ENCODE peak calls at places on chromosomes 1 and 21, in seven cellular contexts. One of them, this sample, is unnamed.

GRCh38 chr21:44723177-44724131 is 12.1 kb upstream of the TSPEAR start:
- DNase-seq in GM23338: peak; percentile 63
- DNase-seq in PC-3: no peak
- DNase-seq in PC-9: no peak
- DNase-seq in HCT116: no peak
- DNase-seq in SK-N-SH: no peak
- DNase-seq in hepatocyte: no peak
- DNase-seq in this sample: no peak

GRCh38 chr1:15128520-15129313 is 24.8 kb upstream of the TMEM51 start:
- DNase-seq in GM23338: peak; percentile 87
- DNase-seq in PC-3: peak; percentile 87
- DNase-seq in PC-9: no peak
- DNase-seq in HCT116: peak; percentile 60
- DNase-seq in SK-N-SH: peak; percentile 88
- DNase-seq in hepatocyte: peak; percentile 85
- DNase-seq in this sample: peak; percentile 60

GRCh38 chr21:34130598-34130985 is 57.2 kb downstream of the MRPS6 start:
- DNase-seq in GM23338: no peak
- DNase-seq in PC-3: no peak
- DNase-seq in PC-9: no peak
- DNase-seq in HCT116: no peak
- DNase-seq in SK-N-SH: no peak
- DNase-seq in hepatocyte: no peak
- DNase-seq in this sample: no peak

GRCh38 chr21:46081862-46082637 is 15.9 kb upstream of the COL6A2 start:
- DNase-seq in GM23338: no peak
- DNase-seq in PC-3: no peak
- DNase-seq in PC-9: no peak
- DNase-seq in HCT116: no peak
- DNase-seq in SK-N-SH: no peak
- DNase-seq in hepatocyte: no peak
- DNase-seq in this sample: no peak

GRCh38 chr21:34933609-34934345 is 115.3 kb downstream of the RUNX1 start:
- DNase-seq in GM23338: no peak
- DNase-seq in PC-3: no peak
- DNase-seq in PC-9: no peak
- DNase-seq in HCT116: no peak
- DNase-seq in SK-N-SH: no peak
- DNase-seq in hepatocyte: no peak
- DNase-seq in this sample: no peak

GRCh38 chr21:36320421-36321324 is 676 bp downstream of the MORC3 start:
- DNase-seq in GM23338: peak; percentile 74
- DNase-seq in PC-3: peak; percentile 70
- DNase-seq in PC-9: peak; percentile 56
- DNase-seq in HCT116: peak; percentile 28
- DNase-seq in SK-N-SH: peak; percentile 81
- DNase-seq in hepatocyte: peak; percentile 80
- DNase-seq in this sample: peak; percentile 57

GRCh38 chr1:156510709-156511108 is 10.1 kb upstream of the MEF2D start:
- DNase-seq in GM23338: no peak
- DNase-seq in PC-3: no peak
- DNase-seq in PC-9: no peak
- DNase-seq in HCT116: no peak
- DNase-seq in SK-N-SH: no peak
- DNase-seq in hepatocyte: no peak
- DNase-seq in this sample: no peak

GRCh38 chr21:37461494-37461893 is 94.9 kb downstream of the DYRK1A start:
- DNase-seq in GM23338: no peak
- DNase-seq in PC-3: no peak
- DNase-seq in PC-9: no peak
- DNase-seq in HCT116: no peak
- DNase-seq in SK-N-SH: no peak
- DNase-seq in hepatocyte: no peak
- DNase-seq in this sample: no peak

GRCh38 chr1:3174487-3175247 is 105.7 kb downstream of the PRDM16 start:
- DNase-seq in GM23338: no peak
- DNase-seq in PC-3: peak; percentile 12
- DNase-seq in PC-9: no peak
- DNase-seq in HCT116: no peak
- DNase-seq in SK-N-SH: no peak
- DNase-seq in hepatocyte: no peak
- DNase-seq in this sample: no peak

GRCh38 chr1:206551985-206552325 is 44.6 kb downstream of the RASSF5 start:
- DNase-seq in GM23338: no peak
- DNase-seq in PC-3: no peak
- DNase-seq in PC-9: no peak
- DNase-seq in HCT116: no peak
- DNase-seq in SK-N-SH: no peak
- DNase-seq in hepatocyte: no peak
- DNase-seq in this sample: no peak

GRCh38 chr1:205449750-205450443 is 5.9 kb downstream of the BLACAT1 start:
- DNase-seq in GM23338: peak; percentile 82
- DNase-seq in PC-3: peak; percentile 97
- DNase-seq in PC-9: peak; percentile 93
- DNase-seq in HCT116: peak; percentile 95
- DNase-seq in SK-N-SH: peak; percentile 52
- DNase-seq in hepatocyte: peak; percentile 89
- DNase-seq in this sample: no peak

GRCh38 chr1:168801032-168801745 is 72.2 kb upstream of the DPT start:
- DNase-seq in GM23338: no peak
- DNase-seq in PC-3: peak; percentile 66
- DNase-seq in PC-9: peak; percentile 56
- DNase-seq in HCT116: no peak
- DNase-seq in SK-N-SH: no peak
- DNase-seq in hepatocyte: peak; percentile 37
- DNase-seq in this sample: no peak

GRCh38 chr1:169680377-169681019 is 30.9 kb downstream of the SELL start:
- DNase-seq in GM23338: no peak
- DNase-seq in PC-3: no peak
- DNase-seq in PC-9: no peak
- DNase-seq in HCT116: no peak
- DNase-seq in SK-N-SH: no peak
- DNase-seq in hepatocyte: no peak
- DNase-seq in this sample: peak; percentile 67

GRCh38 chr1:113670650-113671049 is 88.6 kb downstream of the PHTF1 start:
- DNase-seq in GM23338: no peak
- DNase-seq in PC-3: no peak
- DNase-seq in PC-9: no peak
- DNase-seq in HCT116: no peak
- DNase-seq in SK-N-SH: no peak
- DNase-seq in hepatocyte: no peak
- DNase-seq in this sample: no peak

GRCh38 chr1:111769517-111770146 is 13.9 kb downstream of the DDX20 start:
- DNase-seq in GM23338: peak; percentile 66
- DNase-seq in PC-3: peak; percentile 74
- DNase-seq in PC-9: peak; percentile 72
- DNase-seq in HCT116: peak; percentile 48
- DNase-seq in SK-N-SH: peak; percentile 66
- DNase-seq in hepatocyte: peak; percentile 74
- DNase-seq in this sample: peak; percentile 80

GRCh38 chr1:10074059-10074854 is 41.5 kb downstream of the UBE4B start:
- DNase-seq in GM23338: no peak
- DNase-seq in PC-3: peak; percentile 87
- DNase-seq in PC-9: peak; percentile 58
- DNase-seq in HCT116: no peak
- DNase-seq in SK-N-SH: no peak
- DNase-seq in hepatocyte: peak; percentile 52
- DNase-seq in this sample: no peak

GRCh38 chr1:170461362-170461761 is 70.6 kb upstream of the GORAB start:
- DNase-seq in GM23338: no peak
- DNase-seq in PC-3: peak; percentile 24
- DNase-seq in PC-9: no peak
- DNase-seq in HCT116: no peak
- DNase-seq in SK-N-SH: no peak
- DNase-seq in hepatocyte: no peak
- DNase-seq in this sample: no peak

GRCh38 chr1:23559985-23560755 is 869 bp upstream of the ID3 start:
- DNase-seq in GM23338: peak; percentile 41
- DNase-seq in PC-3: no peak
- DNase-seq in PC-9: no peak
- DNase-seq in HCT116: no peak
- DNase-seq in SK-N-SH: peak; percentile 41
- DNase-seq in hepatocyte: no peak
- DNase-seq in this sample: no peak

GRCh38 chr1:246831543-246831942 is 100.2 kb downstream of the AHCTF1 start:
- DNase-seq in GM23338: no peak
- DNase-seq in PC-3: no peak
- DNase-seq in PC-9: no peak
- DNase-seq in HCT116: no peak
- DNase-seq in SK-N-SH: no peak
- DNase-seq in hepatocyte: no peak
- DNase-seq in this sample: no peak

GRCh38 chr1:26471498-26472329 is 526 bp upstream of the HMGN2 start:
- DNase-seq in GM23338: peak; percentile 83
- DNase-seq in PC-3: peak; percentile 59
- DNase-seq in PC-9: peak; percentile 64
- DNase-seq in HCT116: peak; percentile 31
- DNase-seq in SK-N-SH: peak; percentile 51
- DNase-seq in hepatocyte: peak; percentile 88
- DNase-seq in this sample: no peak

GRCh38 chr1:200129480-200129879 is 102.0 kb downstream of the NR5A2 start:
- DNase-seq in GM23338: peak; percentile 51
- DNase-seq in PC-3: no peak
- DNase-seq in PC-9: no peak
- DNase-seq in HCT116: no peak
- DNase-seq in SK-N-SH: no peak
- DNase-seq in hepatocyte: no peak
- DNase-seq in this sample: no peak

GRCh38 chr1:62107923-62108322 is 86.7 kb upstream of the L1TD1 start:
- DNase-seq in GM23338: no peak
- DNase-seq in PC-3: peak; percentile 61
- DNase-seq in PC-9: peak; percentile 45
- DNase-seq in HCT116: no peak
- DNase-seq in SK-N-SH: no peak
- DNase-seq in hepatocyte: no peak
- DNase-seq in this sample: no peak

GRCh38 chr1:36851087-36851486 is 183.2 kb downstream of the GRIK3 start:
- DNase-seq in GM23338: no peak
- DNase-seq in PC-3: no peak
- DNase-seq in PC-9: no peak
- DNase-seq in HCT116: no peak
- DNase-seq in SK-N-SH: no peak
- DNase-seq in hepatocyte: no peak
- DNase-seq in this sample: no peak

GRCh38 chr1:153533689-153534201 is 2.0 kb downstream of the S100A6 start:
- DNase-seq in GM23338: no peak
- DNase-seq in PC-3: peak; percentile 97
- DNase-seq in PC-9: peak; percentile 88
- DNase-seq in HCT116: peak; percentile 76
- DNase-seq in SK-N-SH: no peak
- DNase-seq in hepatocyte: peak; percentile 72
- DNase-seq in this sample: no peak

GRCh38 chr1:165501975-165502358 is 41.8 kb upstream of the LRRC52 start:
- DNase-seq in GM23338: no peak
- DNase-seq in PC-3: peak; percentile 29
- DNase-seq in PC-9: no peak
- DNase-seq in HCT116: no peak
- DNase-seq in SK-N-SH: no peak
- DNase-seq in hepatocyte: no peak
- DNase-seq in this sample: no peak

GRCh38 chr1:9292361-9293240 is at the start of gene SPSB1:
- DNase-seq in GM23338: peak; percentile 81
- DNase-seq in PC-3: peak; percentile 78
- DNase-seq in PC-9: peak; percentile 37
- DNase-seq in HCT116: no peak
- DNase-seq in SK-N-SH: peak; percentile 88
- DNase-seq in hepatocyte: peak; percentile 92
- DNase-seq in this sample: peak; percentile 91

DNA sequence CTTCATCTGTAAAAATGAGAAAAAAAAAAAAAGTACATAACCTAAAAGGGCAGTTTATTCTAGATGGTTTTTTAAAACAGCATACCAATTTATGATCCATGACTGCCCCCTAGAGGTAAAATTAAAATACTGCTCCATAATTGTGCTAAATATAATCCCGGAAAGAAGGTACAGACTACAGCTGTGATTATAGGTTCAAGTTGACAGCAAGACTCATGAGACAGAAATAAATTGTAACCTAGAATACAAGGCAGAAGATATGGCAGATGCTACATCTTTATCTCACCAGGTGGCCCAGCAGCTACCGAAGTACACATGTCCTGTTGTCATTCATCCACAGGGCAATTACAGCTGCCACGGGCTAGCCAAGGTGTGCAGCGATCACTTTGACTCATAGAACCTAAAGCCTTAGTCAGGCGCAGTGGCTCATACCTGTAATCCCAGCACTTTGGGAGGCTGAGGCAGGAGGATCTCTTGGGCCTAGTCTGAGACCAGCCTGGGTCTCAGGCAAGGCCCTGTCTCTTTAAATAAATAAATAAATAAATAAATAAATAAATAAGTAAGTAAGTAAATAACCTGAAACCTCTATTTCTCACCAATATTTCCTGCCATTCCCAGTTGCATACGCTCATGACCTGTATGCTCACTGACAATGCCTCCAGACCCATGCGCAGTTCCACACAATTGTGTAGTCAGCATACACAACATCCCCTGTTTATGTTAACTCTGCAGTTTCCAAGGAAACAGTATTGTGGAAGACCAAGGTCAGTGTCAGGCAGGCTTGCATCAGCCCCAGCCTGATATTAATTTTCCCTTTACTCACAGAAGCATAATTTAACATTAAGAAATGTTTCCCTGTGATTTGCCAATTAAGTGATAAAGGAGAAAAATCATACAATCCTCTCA is 18.3 kb upstream of the PPIE start:
- DNase-seq in GM23338: peak; percentile 72
- DNase-seq in PC-3: peak; percentile 83
- DNase-seq in PC-9: peak; percentile 61
- DNase-seq in HCT116: peak; percentile 48
- DNase-seq in SK-N-SH: peak; percentile 48
- DNase-seq in hepatocyte: peak; percentile 77
- DNase-seq in this sample: peak; percentile 76
- H2AFZ ChIP-seq in GM23338: no peak overlapping the region
- H2AFZ ChIP-seq in PC-3: peak overlapping the region; percentile 55
- H2AFZ ChIP-seq in PC-9: no peak overlapping the region
- H2AFZ ChIP-seq in HCT116: peak overlapping the region; percentile 99
- H2AFZ ChIP-seq in SK-N-SH: no peak overlapping the region
- H2AFZ ChIP-seq in hepatocyte: no peak overlapping the region
- H2AFZ ChIP-seq in this sample: no peak overlapping the region

GRCh38 chr1:99852648-99853047 is 2.5 kb downstream of the AGL start:
- DNase-seq in GM23338: no peak
- DNase-seq in PC-3: no peak
- DNase-seq in PC-9: no peak
- DNase-seq in HCT116: no peak
- DNase-seq in SK-N-SH: no peak
- DNase-seq in hepatocyte: no peak
- DNase-seq in this sample: no peak
- H3K9me2 ChIP-seq in GM23338: no peaks in the 10 kb centered on the region
- H3K9me2 ChIP-seq in PC-3: no peaks in the 10 kb centered on the region
- H3K9me2 ChIP-seq in PC-9: no peaks in the 10 kb centered on the region
- H3K9me2 ChIP-seq in HCT116: no peaks in the 10 kb centered on the region
- H3K9me2 ChIP-seq in SK-N-SH: no peaks in the 10 kb centered on the region
- H3K9me2 ChIP-seq in hepatocyte: no peaks in the 10 kb centered on the region
- H3K9me2 ChIP-seq in this sample: no peaks in the 10 kb centered on the region

GRCh38 chr1:233394860-233395717 is 67.6 kb downstream of the MAP3K21 start:
- DNase-seq in GM23338: peak; percentile 82
- DNase-seq in PC-3: peak; percentile 90
- DNase-seq in PC-9: peak; percentile 60
- DNase-seq in HCT116: peak; percentile 54
- DNase-seq in SK-N-SH: peak; percentile 52
- DNase-seq in hepatocyte: peak; percentile 78
- DNase-seq in this sample: peak; percentile 50
- H2AFZ ChIP-seq in GM23338: peak overlapping the region; percentile 8
- H2AFZ ChIP-seq in PC-3: no peak overlapping the region
- H2AFZ ChIP-seq in PC-9: no peak overlapping the region
- H2AFZ ChIP-seq in HCT116: peak overlapping the region; percentile 20
- H2AFZ ChIP-seq in SK-N-SH: no peak overlapping the region
- H2AFZ ChIP-seq in hepatocyte: no peak overlapping the region
- H2AFZ ChIP-seq in this sample: peak overlapping the region; percentile 27

GRCh38 chr1:151165281-151165737 is 393 bp downstream of the LYSMD1 start:
- DNase-seq in GM23338: peak; percentile 88
- DNase-seq in PC-3: peak; percentile 21
- DNase-seq in PC-9: no peak
- DNase-seq in HCT116: no peak
- DNase-seq in SK-N-SH: peak; percentile 67
- DNase-seq in hepatocyte: peak; percentile 62
- DNase-seq in this sample: no peak
- H3K9me2 ChIP-seq in GM23338: no peaks in the 10 kb centered on the region
- H3K9me2 ChIP-seq in PC-3: no peaks in the 10 kb centered on the region
- H3K9me2 ChIP-seq in PC-9: no peaks in the 10 kb centered on the region
- H3K9me2 ChIP-seq in HCT116: no peaks in the 10 kb centered on the region
- H3K9me2 ChIP-seq in SK-N-SH: no peaks in the 10 kb centered on the region
- H3K9me2 ChIP-seq in hepatocyte: no peaks in the 10 kb centered on the region
- H3K9me2 ChIP-seq in this sample: no peaks in the 10 kb centered on the region

This sample was measured in OCI-LY7.